ENCODE peak calls at places on chromosomes 5 and 9, in seven cellular contexts. N is left ventricle myocardium inferior, C is tibial artery, Y is GM23248, A is AG10803, H is trophoblast cell, Z is sigmoid colon. D is an unnamed sample.

GRCh38 chr5:96209829-96210228 is 223.2 kb downstream of the PCSK1 start:
- DNase-seq in C (no peak), N (no peak), Z (no peak), A (peak; percentile 63), Y (peak; percentile 84), H (no peak), D (peak; percentile 26)

GRCh38 chr9:137305060-137305787 is 3.2 kb upstream of the NRARP start:
- DNase-seq in C (peak; percentile 75), H (peak; percentile 22), Z (no peak), N (peak; percentile 68), A (no peak), Y (peak; percentile 68), D (peak; percentile 42)

GRCh38 chr5:139592289-139592688 is 31.1 kb downstream of the UBE2D2 start:
- DNase-seq in A (no peak), H (no peak), C (no peak), N (no peak), Y (no peak), Z (no peak), D (no peak)

GRCh38 chr9:125889122-125889523 is 141.9 kb downstream of the PBX3 start:
- DNase-seq in H (no peak), A (peak; percentile 13), C (peak; percentile 54), Z (peak; percentile 74), N (peak; percentile 41), Y (peak; percentile 61), D (peak; percentile 28)

GRCh38 chr5:38190111-38190510 is 68.2 kb upstream of the EGFLAM start:
- DNase-seq in H (no peak), A (no peak), Y (no peak), C (no peak), Z (no peak), N (no peak), D (no peak)

GRCh38 chr5:132073231-132074013 is at the start of gene CSF2:
- DNase-seq in Y (peak; percentile 36), H (no peak), Z (no peak), C (no peak), A (no peak), N (no peak), D (peak; percentile 6)

GRCh38 chr5:180599590-180599914 is 8.3 kb upstream of the SCGB3A1 start:
- DNase-seq in Y (no peak), H (no peak), N (no peak), C (peak; percentile 16), Z (no peak), A (no peak), D (no peak)

GRCh38 chr9:92974696-92975451 is 27.6 kb downstream of the FGD3 start:
- DNase-seq in N (no peak), Y (no peak), C (peak; percentile 49), Z (no peak), H (no peak), A (no peak), D (no peak)

GRCh38 chr9:131645078-131645776 is 94.6 kb downstream of the RAPGEF1 start:
- DNase-seq in A (peak; percentile 36), N (no peak), Y (peak; percentile 69), Z (no peak), H (peak; percentile 94), C (no peak), D (peak; percentile 45)

GRCh38 chr5:88925692-88926490 is 42.9 kb upstream of the MEF2C start:
- DNase-seq in C (no peak), Y (peak; percentile 59), N (no peak), Z (no peak), H (no peak), A (no peak), D (no peak)

GRCh38 chr5:136242611-136243010 is 49.6 kb upstream of the SMIM32 start:
- DNase-seq in C (no peak), N (no peak), H (no peak), Y (no peak), Z (no peak), A (no peak), D (no peak)

GRCh38 chr5:176818391-176819098 is 8.2 kb downstream of the UNC5A start:
- DNase-seq in Z (no peak), N (no peak), C (no peak), H (no peak), A (no peak), Y (no peak), D (no peak)

GRCh38 chr5:161857358-161857757 is 9.4 kb downstream of the GABRA1 start:
- DNase-seq in Y (no peak), N (no peak), Z (no peak), A (no peak), H (no peak), C (no peak), D (no peak)

GRCh38 chr5:178116406-178116885 is 3.1 kb downstream of the N4BP3 start:
- DNase-seq in H (peak; percentile 50), Z (no peak), N (no peak), Y (no peak), C (no peak), A (no peak), D (no peak)

GRCh38 chr5:58462623-58463230 is 2.8 kb upstream of the PLK2 start:
- DNase-seq in Y (peak; percentile 70), Z (no peak), H (peak; percentile 88), C (no peak), A (peak; percentile 60), N (no peak), D (peak; percentile 77)

GRCh38 chr5:180018661-180019060 is 52.9 kb downstream of the RNF130 start:
- DNase-seq in Z (no peak), A (no peak), H (no peak), N (no peak), C (no peak), Y (peak; percentile 13), D (no peak)

GRCh38 chr5:173296737-173297676 is 31.2 kb downstream of the STC2 start:
- DNase-seq in A (no peak), Z (no peak), C (no peak), N (no peak), Y (no peak), H (no peak), D (no peak)
- H3K4me3 ChIP-seq in A (no peak overlapping the region), Z (no peak overlapping the region), C (no peak overlapping the region), N (no peak overlapping the region), Y (no peak overlapping the region), H (no peak overlapping the region), D (no peak overlapping the region)

GRCh38 chr9:133429641-133430161 is 7.5 kb downstream of the ADAMTS13 start:
- DNase-seq in N (no peak), H (peak; percentile 41), C (no peak), A (no peak), Y (peak; percentile 52), Z (no peak), D (no peak)

GRCh38 chr9:133429216-133429613 is 7.0 kb downstream of the ADAMTS13 start:
- DNase-seq in Y (no peak), Z (no peak), H (no peak), C (no peak), A (no peak), N (no peak), D (no peak)

GRCh38 chr9:133427658-133428348 is 5.6 kb downstream of the ADAMTS13 start:
- DNase-seq in A (no peak), Y (no peak), H (no peak), C (no peak), N (no peak), Z (no peak), D (no peak)

GRCh38 chr9:133428579-133429215 is 6.5 kb downstream of the ADAMTS13 start:
- DNase-seq in N (no peak), Z (no peak), C (no peak), H (peak; percentile 17), Y (peak; percentile 38), A (no peak), D (no peak)

GRCh38 chr9:133430244-133430643 is 8.1 kb downstream of the ADAMTS13 start:
- DNase-seq in Z (no peak), H (no peak), Y (no peak), N (no peak), C (no peak), A (no peak), D (no peak)
- H3K4me3 ChIP-seq in Z (no peak overlapping the region), H (no peak overlapping the region), Y (no peak overlapping the region), N (no peak overlapping the region), C (no peak overlapping the region), A (no peak overlapping the region), D (no peak overlapping the region)

GRCh38 chr5:149418910-149419531 is 39.9 kb upstream of the IL17B start:
- DNase-seq in N (no peak), Z (no peak), C (no peak), Y (no peak), H (no peak), A (no peak), D (peak; percentile 78)

GRCh38 chr5:149416977-149417713 is 38.1 kb upstream of the IL17B start:
- DNase-seq in H (no peak), N (no peak), A (peak; percentile 84), Z (peak; percentile 82), Y (no peak), C (peak; percentile 80), D (peak; percentile 97)

GRCh38 chr5:149419532-149420485 is 40.7 kb upstream of the IL17B start:
- DNase-seq in C (no peak), A (no peak), Y (no peak), N (peak; percentile 59), Z (no peak), H (peak; percentile 93), D (peak; percentile 90)

GRCh38 chr5:149415245-149415967 is 36.3 kb upstream of the IL17B start:
- DNase-seq in Z (peak; percentile 69), A (no peak), C (peak; percentile 68), H (no peak), N (no peak), Y (peak; percentile 61), D (peak; percentile 48)

DNA sequence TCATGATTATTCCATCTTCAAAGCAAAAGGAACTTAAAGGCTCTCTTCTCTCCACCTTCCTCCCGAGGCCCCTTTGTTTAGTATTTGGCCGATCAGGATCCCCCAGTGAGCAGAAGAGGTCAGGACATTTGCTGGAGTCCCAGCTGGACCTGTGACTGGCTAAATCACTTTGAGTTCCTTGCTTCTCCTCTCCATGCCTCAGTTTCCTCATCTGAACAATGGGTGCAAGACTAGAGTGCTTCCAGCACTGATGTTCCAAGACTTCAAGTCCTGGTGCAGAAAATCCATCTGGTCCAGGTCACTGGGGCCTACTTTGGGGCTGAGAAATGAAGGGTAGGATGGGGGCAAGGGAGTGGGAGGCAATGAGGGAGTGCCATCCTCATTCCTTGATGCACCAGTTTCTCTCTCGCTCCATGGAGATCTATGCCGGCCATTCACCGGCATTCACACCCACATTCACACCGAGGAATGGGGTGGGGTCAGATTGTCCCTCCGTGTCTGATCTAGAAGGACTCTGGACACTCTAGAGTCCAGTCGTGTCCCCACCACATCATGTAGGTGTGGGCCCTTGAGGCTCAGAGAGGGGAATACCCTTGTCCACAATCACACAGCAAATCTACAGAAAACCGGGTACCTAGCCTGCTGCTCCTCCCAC is 38.7 kb upstream of the IL17B start:
- DNase-seq in A (no peak), H (no peak), Y (no peak), C (no peak), Z (peak; percentile 70), N (no peak), D (peak; percentile 38)
- H3K4me3 ChIP-seq in A (no peak overlapping the region), H (no peak overlapping the region), Y (no peak overlapping the region), C (peak overlapping the region; percentile 94), Z (peak overlapping the region; percentile 80), N (peak overlapping the region; percentile 63), D (peak overlapping the region; percentile 8)

DNA sequence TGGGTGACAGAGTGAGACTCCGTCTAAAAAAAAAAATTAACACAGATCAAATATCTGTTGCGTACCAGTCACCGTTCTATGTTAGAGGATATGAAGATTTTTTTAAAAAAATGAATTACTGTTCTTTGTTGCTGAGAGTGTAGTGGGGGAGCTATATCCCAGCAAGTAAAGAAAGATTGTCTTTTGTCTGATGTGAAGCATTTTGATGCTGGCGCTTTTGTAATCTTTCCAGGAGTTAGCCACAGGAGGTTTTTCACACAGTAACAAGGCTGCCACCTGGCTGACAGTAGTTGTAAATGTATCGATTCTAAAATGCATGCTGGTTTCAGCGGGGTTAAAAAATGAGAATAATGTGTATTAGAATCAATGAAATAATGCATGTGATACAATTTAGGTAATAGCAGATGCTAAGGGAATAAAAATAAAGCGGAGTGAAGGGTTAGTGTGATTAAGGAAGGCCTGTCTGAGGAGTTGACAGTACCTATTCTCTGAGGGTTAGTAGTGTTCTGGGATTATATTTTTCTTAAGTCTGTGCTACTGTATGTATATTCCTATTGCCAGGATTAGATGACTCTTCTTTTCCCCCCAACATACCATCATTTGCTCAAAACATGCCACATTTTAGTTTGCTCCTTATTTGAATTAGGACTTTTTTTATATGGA is 3.4 kb downstream of the LMNB1 start:
- DNase-seq in Z (no peak), C (no peak), A (peak; percentile 75), H (peak; percentile 78), N (no peak), Y (peak; percentile 90), D (peak; percentile 81)
- H3K4me3 ChIP-seq in Z (no peak overlapping the region), C (no peak overlapping the region), A (peak overlapping the region; percentile 33), H (no peak overlapping the region), N (no peak overlapping the region), Y (peak overlapping the region; percentile 86), D (peak overlapping the region; percentile 23)

D was measured in fibroblast of villous mesenchyme.